ENCODE peak calls at places on chromosomes 5 and 9, in five cellular contexts. B, K, R, G and A are unnamed samples.

GRCh38 chr9:117153021-117153420 is 261.8 kb downstream of the ASTN2 start:
- DNase-seq in R (no peak), K (no peak), B (no peak), G (no peak), A (no peak)

GRCh38 chr5:181167814-181168488 is 20.6 kb downstream of the OR2V2 start:
- DNase-seq in G (peak; percentile 74), K (no peak), R (no peak), B (peak; percentile 70), A (no peak)

GRCh38 chr9:97900103-97900737 is 22.1 kb downstream of the TRMO start:
- DNase-seq in R (no peak), G (no peak), B (no peak), K (no peak), A (no peak)

GRCh38 chr5:122523776-122524175 is 211.7 kb downstream of the SNCAIP start:
- DNase-seq in G (no peak), R (no peak), B (no peak), K (no peak), A (no peak)

GRCh38 chr9:38087934-38088925 is 19.2 kb upstream of the SHB start:
- DNase-seq in K (peak; percentile 39), R (peak; percentile 35), B (peak; percentile 49), G (peak; percentile 84), A (no peak)

GRCh38 chr5:110738503-110738811 is 350 bp upstream of the SLC25A46 start:
- DNase-seq in R (no peak), B (no peak), G (peak; percentile 80), K (no peak), A (no peak)

GRCh38 chr5:432928-433791 is 9.8 kb upstream of the EXOC3 start:
- DNase-seq in K (no peak), R (no peak), B (no peak), G (no peak), A (no peak)

GRCh38 chr9:86246752-86247161 is 12.7 kb downstream of the C9orf153 start:
- DNase-seq in K (peak; percentile 61), R (no peak), B (peak; percentile 14), G (no peak), A (peak; percentile 7)

GRCh38 chr9:36268007-36268427 is 9.8 kb upstream of the GNE start:
- DNase-seq in K (no peak), B (no peak), G (no peak), R (no peak), A (no peak)

GRCh38 chr9:134966270-134966669 is 48.6 kb upstream of the FCN1 start:
- DNase-seq in K (no peak), G (no peak), R (no peak), B (no peak), A (no peak)

GRCh38 chr5:65769539-65769938 is 47.5 kb downstream of the NLN start:
- DNase-seq in G (no peak), B (peak; percentile 42), K (no peak), R (no peak), A (no peak)

GRCh38 chr5:173718469-173718868 is 102.0 kb upstream of the BOD1 start:
- DNase-seq in R (no peak), G (no peak), K (no peak), B (no peak), A (no peak)

GRCh38 chr5:68306361-68307014 is 90.9 kb downstream of the PIK3R1 start:
- DNase-seq in B (no peak), G (no peak), R (no peak), K (no peak), A (no peak)

GRCh38 chr9:91711755-91712591 is 238.1 kb downstream of the ROR2 start:
- DNase-seq in G (no peak), K (no peak), R (no peak), B (no peak), A (peak; percentile 82)

GRCh38 chr5:111755264-111755941 is 1.6 kb downstream of the NREP start:
- DNase-seq in G (no peak), B (no peak), K (no peak), R (no peak), A (no peak)

GRCh38 chr5:33223563-33224305 is 217.0 kb upstream of the TARS1 start:
- DNase-seq in R (no peak), G (no peak), K (no peak), B (no peak), A (no peak)

GRCh38 chr5:82601085-82601484 is 322.9 kb upstream of the RPS23 start:
- DNase-seq in B (no peak), G (no peak), K (peak; percentile 22), R (no peak), A (no peak)

GRCh38 chr9:31390352-31391025 is 994.0 kb upstream of the ACO1 start:
- DNase-seq in R (no peak), G (no peak), B (no peak), K (no peak), A (no peak)

GRCh38 chr9:38362912-38363588 is 29.5 kb upstream of the ALDH1B1 start:
- DNase-seq in G (peak; percentile 70), K (peak; percentile 49), R (peak; percentile 36), B (peak; percentile 72), A (peak; percentile 68)

GRCh38 chr5:80143491-80143890 is 108.3 kb downstream of the THBS4 start:
- DNase-seq in K (no peak), B (no peak), R (no peak), G (no peak), A (no peak)

GRCh38 chr9:98256632-98257218 is 1.3 kb upstream of the TBC1D2 start:
- DNase-seq in B (no peak), K (no peak), R (no peak), G (peak; percentile 69), A (peak; percentile 63)

GRCh38 chr5:6485441-6485840 is 36.8 kb downstream of the UBE2QL1 start:
- DNase-seq in G (no peak), R (no peak), B (no peak), K (no peak), A (no peak)

GRCh38 chr5:125200842-125201373 is 454.5 kb upstream of the ZNF608 start:
- DNase-seq in R (no peak), K (no peak), G (no peak), B (no peak), A (no peak)

GRCh38 chr9:85416720-85417119 is 325.0 kb downstream of the AGTPBP1 start:
- DNase-seq in R (no peak), G (no peak), B (no peak), K (no peak), A (no peak)

GRCh38 chr9:128006360-128007024 is 25.7 kb upstream of the EEIG1 start:
- DNase-seq in B (peak; percentile 65), R (no peak), K (no peak), G (no peak), A (no peak)

GRCh38 chr5:58502032-58502431 is 10.8 kb downstream of the GAPT start:
- DNase-seq in G (no peak), B (no peak), R (no peak), K (no peak), A (no peak)

GRCh38 chr9:127526655-127527559 is 75.6 kb downstream of the LRSAM1 start:
- DNase-seq in B (no peak), R (no peak), G (no peak), K (no peak), A (no peak)

GRCh38 chr5:145941096-145941676 is 4.8 kb downstream of the SH3RF2 start:
- DNase-seq in R (no peak), B (no peak), K (no peak), G (no peak), A (no peak)

GRCh38 chr9:81557452-81557956 is 131.8 kb downstream of the TLE1 start:
- DNase-seq in B (no peak), R (no peak), K (no peak), G (no peak), A (no peak)

GRCh38 chr5:153445875-153446567 is 44.4 kb upstream of the GRIA1 start:
- DNase-seq in G (peak; percentile 19), K (no peak), B (peak; percentile 14), R (no peak), A (no peak)

GRCh38 chr9:138070815-138071214 is 193.2 kb downstream of the CACNA1B start:
- DNase-seq in R (no peak), B (no peak), K (no peak), G (peak; percentile 15), A (no peak)

GRCh38 chr5:89277791-89278190 is 394.8 kb upstream of the MEF2C start:
- DNase-seq in G (no peak), K (no peak), R (no peak), B (no peak), A (no peak)

GRCh38 chr5:171250738-171251137 is 58.3 kb upstream of the TLX3 start:
- DNase-seq in R (no peak), B (no peak), K (peak; percentile 23), G (no peak), A (no peak)

GRCh38 chr9:132849168-132849831 is 28.8 kb downstream of the AK8 start:
- DNase-seq in K (no peak), G (peak; percentile 81), R (no peak), B (no peak), A (no peak)

GRCh38 chr9:15576350-15577050 is 23.7 kb downstream of the CCDC171 start:
- DNase-seq in B (no peak), K (no peak), G (no peak), R (no peak), A (no peak)

GRCh38 chr9:98536542-98537173 is 172.1 kb downstream of the GABBR2 start:
- DNase-seq in K (peak; percentile 5), B (peak; percentile 29), G (no peak), R (no peak), A (peak; percentile 54)

GRCh38 chr5:176639981-176640380 is 7.3 kb upstream of the TSPAN17 start:
- DNase-seq in G (no peak), R (no peak), K (no peak), B (no peak), A (no peak)
- TF ChIP-seq REST in G (no peak), R (no peak), K (no peak), B (no peak), A (no peak)

GRCh38 chr5:10552183-10553143 is 11.4 kb upstream of the ANKRD33B start:
- DNase-seq in R (no peak), K (no peak), B (peak; percentile 51), G (no peak), A (no peak)
- TF ChIP-seq REST in R (no peak), K (no peak), B (no peak), G (no peak), A (no peak)

DNA sequence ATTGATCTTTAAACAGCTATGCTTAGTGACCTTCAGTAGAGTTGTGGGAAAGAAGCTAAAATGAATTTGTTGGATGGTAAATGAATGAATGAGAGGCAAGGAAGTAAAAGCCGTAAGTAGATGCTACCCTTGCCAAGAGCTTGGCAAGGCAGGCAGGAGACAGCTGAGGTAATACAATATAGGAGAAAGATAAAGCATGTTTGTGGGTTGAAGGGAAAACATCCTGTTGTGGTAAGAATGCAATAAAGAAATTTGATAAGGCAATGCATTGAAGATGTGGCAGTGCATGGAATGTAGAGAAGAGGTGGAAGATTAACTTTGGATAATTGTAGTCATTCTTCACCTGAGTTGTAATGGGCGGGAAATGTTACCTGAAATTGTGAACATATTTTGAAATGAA is 43.5 kb upstream of the SPINK5 start:
- DNase-seq in B (no peak), G (no peak), K (no peak), R (no peak), A (no peak)
- TF ChIP-seq REST in B (no peak), G (no peak), K (no peak), R (no peak), A (no peak)

GRCh38 chr5:161530700-161531099 is 15.8 kb downstream of the GABRB2 start:
- DNase-seq in K (no peak), G (no peak), B (no peak), R (no peak), A (no peak)
- TF ChIP-seq REST in K (no peak), G (no peak), B (no peak), R (no peak), A (no peak)

GRCh38 chr5:13648822-13649221 is 295.7 kb downstream of the DNAH5 start:
- DNase-seq in B (no peak), K (no peak), G (no peak), R (no peak), A (no peak)
- TF ChIP-seq REST in B (peak; percentile 82), K (no peak), G (peak; percentile 91), R (peak; percentile 83), A (peak; percentile 91)